ENCODE peak calls at places on chromosomes 6 and 20, in five cellular contexts. A, B, T, U and I are unnamed samples.

GRCh38 chr20:36543187-36544133 is 2.1 kb downstream of the MYL9 start:
- DNase-seq in T (peak), A (peak), B (no peak), U (peak), I (peak)

GRCh38 chr6:139364302-139364981 is 10.0 kb downstream of the CITED2 start:
- DNase-seq in A (no peak), T (no peak), U (no peak), B (peak), I (no peak)

GRCh38 chr6:43274916-43275597 is 23.0 kb upstream of the SLC22A7 start:
- DNase-seq in A (no peak), B (no peak), U (peak), T (no peak), I (no peak)

GRCh38 chr20:31675828-31676533 is 38.3 kb downstream of the COX4I2 start:
- DNase-seq in U (no peak), B (no peak), A (peak), T (no peak), I (no peak)

GRCh38 chr20:13219327-13220193 is 1.5 kb upstream of the ISM1 start:
- DNase-seq in A (no peak), T (no peak), U (no peak), B (no peak), I (peak)

GRCh38 chr6:15254074-15254975 is 8.5 kb downstream of the JARID2 start:
- DNase-seq in T (no peak), U (no peak), A (no peak), B (no peak), I (no peak)

GRCh38 chr6:134389129-134389528 is 71.2 kb upstream of the SGK1 start:
- DNase-seq in B (no peak), A (no peak), T (no peak), U (no peak), I (no peak)

GRCh38 chr6:35776364-35777215 is at the start of gene CLPSL2:
- DNase-seq in B (peak), U (no peak), T (no peak), A (peak), I (no peak)

GRCh38 chr20:41030536-41031242 is 2.1 kb downstream of the TOP1 start:
- DNase-seq in A (no peak), T (no peak), B (no peak), U (no peak), I (no peak)

GRCh38 chr6:19035454-19035853 is 648.3 kb downstream of the RNF144B start:
- DNase-seq in T (no peak), U (no peak), B (no peak), A (no peak), I (no peak)

GRCh38 chr6:41200901-41201783 is at the start of gene TREML2:
- DNase-seq in U (peak), B (no peak), T (no peak), A (peak), I (no peak)

DNA sequence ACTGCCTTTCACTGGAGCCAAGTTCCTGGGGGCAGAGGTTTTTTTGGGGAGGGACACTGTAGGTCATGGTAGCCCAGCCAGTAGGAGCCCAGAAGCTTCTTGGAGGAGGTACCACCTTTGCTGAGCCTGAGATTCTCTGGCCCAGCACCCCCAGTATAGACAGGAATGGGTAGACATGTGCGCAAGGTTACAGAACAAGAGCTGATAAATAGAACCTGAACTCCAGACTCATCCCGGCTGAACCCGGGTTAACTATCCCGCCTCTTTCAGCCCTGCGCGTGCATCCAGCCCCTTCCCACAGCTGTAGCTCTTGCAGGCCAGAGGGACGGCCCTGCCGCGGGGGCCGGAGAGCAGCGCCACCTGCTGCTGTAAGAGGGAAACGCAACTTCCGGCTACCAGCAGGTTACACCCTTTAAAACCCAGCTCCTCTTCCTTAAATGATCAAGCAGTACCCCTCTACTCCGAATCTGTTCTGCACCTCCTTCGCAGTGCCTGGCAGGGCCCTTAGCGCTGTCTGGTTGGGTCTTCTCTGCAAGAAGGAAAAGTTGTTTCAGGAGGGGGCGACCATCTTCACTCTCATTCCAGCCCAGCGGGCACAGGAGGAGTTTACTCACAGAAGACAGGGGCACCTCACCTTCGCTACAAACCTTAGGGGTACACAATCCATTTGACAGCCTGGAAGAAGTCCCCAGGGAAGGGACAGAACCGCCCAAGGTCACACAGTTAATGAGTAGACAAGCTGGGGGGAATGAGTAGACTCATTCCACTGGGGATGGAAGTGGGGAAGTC is 7.5 kb downstream of the SRXN1 start:
- DNase-seq in A (peak), T (peak), B (peak), U (peak), I (peak)
- TF ChIP-seq POLR2A in A (no peak), T (no peak), B (no peak), U (no peak), I (no peak)

DNA sequence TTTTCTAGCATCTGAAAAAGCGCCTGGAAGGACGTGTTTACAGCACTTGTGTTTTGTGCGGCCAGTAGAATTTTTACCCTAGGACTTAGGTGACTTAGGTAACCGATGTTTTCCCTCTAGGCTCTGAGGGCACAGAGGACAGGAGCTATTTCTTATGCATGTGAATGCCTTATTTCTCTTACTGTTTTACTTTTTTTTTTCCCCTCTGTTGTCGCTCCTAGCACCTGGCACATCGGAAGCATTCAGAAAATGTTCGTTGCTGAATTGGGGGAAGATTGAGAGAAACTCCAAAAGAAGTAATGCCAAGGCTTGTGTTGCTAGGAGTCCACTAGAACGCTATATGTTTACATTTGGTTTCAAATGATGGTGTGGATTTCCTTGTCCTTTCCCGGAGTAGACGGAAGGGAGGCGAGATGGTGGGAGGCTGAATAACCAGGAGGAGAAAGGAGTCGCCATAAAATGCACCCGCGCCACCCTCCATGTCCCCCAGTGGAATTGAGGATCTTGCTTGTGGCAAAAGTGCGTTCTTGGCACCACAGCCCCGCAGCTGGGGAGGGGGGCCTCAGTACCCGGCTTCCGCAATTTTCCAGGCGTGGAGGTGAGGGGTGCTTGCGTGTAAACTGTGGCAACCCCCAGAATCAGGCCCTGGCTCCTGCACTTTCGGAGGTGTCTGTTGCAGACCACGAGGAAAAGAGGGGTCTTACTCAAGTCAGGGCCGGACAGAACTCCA is 6.8 kb downstream of the OLIG3 start:
- DNase-seq in B (no peak), U (no peak), T (no peak), A (no peak), I (no peak)
- H3K4me3 ChIP-seq in B (no peak), U (no peak), T (no peak), A (no peak), I (no peak)

DNA sequence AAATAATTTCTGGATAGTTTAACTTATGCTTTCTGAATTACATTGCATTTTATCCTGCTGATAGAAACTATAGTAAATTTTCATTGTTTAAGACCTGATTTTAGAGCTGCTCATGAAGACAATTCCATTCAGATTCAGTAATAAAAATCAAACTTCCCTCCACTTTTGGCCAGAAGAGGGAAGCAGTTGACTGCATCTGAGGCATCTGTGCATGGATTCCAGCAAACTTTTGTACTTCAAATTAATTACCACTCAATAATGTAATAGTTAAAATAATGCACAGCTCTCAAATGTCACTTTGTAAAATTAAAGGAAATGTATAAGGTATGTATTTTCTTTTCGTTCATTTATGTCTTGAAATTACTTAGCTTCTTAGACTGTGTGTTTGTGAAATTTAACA is 64.2 kb upstream of the SLC35B3 start:
- DNase-seq in T (no peak), A (no peak), U (no peak), B (no peak), I (no peak)
- TF ChIP-seq CTCF in T (no peak), A (no peak), U (peak), B (peak), I (no peak)

GRCh38 chr6:31405996-31406395 is 2.6 kb downstream of the MICA start:
- DNase-seq in T (no peak), A (no peak), B (no peak), U (no peak), I (no peak)

GRCh38 chr6:31401403-31401802 is 2.0 kb upstream of the MICA start:
- DNase-seq in T (peak), B (no peak), U (peak), A (no peak), I (peak)

GRCh38 chr6:31402324-31403282 is 792 bp upstream of the MICA start:
- DNase-seq in A (no peak), T (no peak), B (no peak), U (peak), I (no peak)

GRCh38 chr6:31400467-31401289 is 2.7 kb upstream of the MICA start:
- DNase-seq in A (peak), U (peak), T (peak), B (no peak), I (peak)

GRCh38 chr6:31403283-31403989 is at the start of gene MICA:
- DNase-seq in T (peak), B (peak), U (peak), A (peak), I (peak)
- TF ChIP-seq POLR2A in T (peak), B (peak), U (peak), A (no peak), I (no peak)